ENCODE peak calls at places on chromosomes 16 and 17, in six cellular contexts. Y is fibroblast of mammary gland, F is heart left ventricle, Z is breast epithelium, P is K562, G is fibroblast of the aortic adventitia. Q is an unnamed sample.
A peak's percentile ranks its signal among the peaks of the same experiment; 100 is the strongest.

GRCh38 chr16:30786936-30787612 is at the start of gene ZNF629:
- DNase-seq in Y (peak; percentile 62), F (peak; percentile 86), Z (peak; percentile 54), P (peak; percentile 85), G (peak; percentile 74), Q (no peak)

GRCh38 chr16:19776147-19776546 is 58.1 kb downstream of the IQCK start:
- DNase-seq in Y (no peak), F (no peak), Z (no peak), P (no peak), G (no peak), Q (no peak)

GRCh38 chr16:12504312-12504711 is 299.4 kb downstream of the CPPED1 start:
- DNase-seq in Y (no peak), F (no peak), Z (no peak), P (no peak), G (no peak), Q (no peak)

GRCh38 chr16:70565053-70565452 is 41.4 kb downstream of the SF3B3 start:
- DNase-seq in Y (no peak), F (no peak), Z (no peak), P (no peak), G (no peak), Q (no peak)

GRCh38 chr16:84982434-84982833 is 28.9 kb downstream of the ZDHHC7 start:
- DNase-seq in Y (no peak), F (no peak), Z (no peak), P (peak; percentile 58), G (no peak), Q (no peak)

GRCh38 chr16:27436921-27437650 is 35.1 kb downstream of the IL21R start:
- DNase-seq in Y (no peak), F (no peak), Z (no peak), P (no peak), G (no peak), Q (no peak)

GRCh38 chr17:58666858-58667267 is 25.0 kb downstream of the TEX14 start:
- DNase-seq in Y (peak; percentile 79), F (peak; percentile 88), Z (peak; percentile 20), P (peak; percentile 80), G (peak; percentile 72), Q (no peak)

GRCh38 chr16:54178491-54178976 is 108.1 kb downstream of the IRX3 start:
- DNase-seq in Y (no peak), F (peak; percentile 27), Z (no peak), P (no peak), G (no peak), Q (no peak)

GRCh38 chr17:70767102-70767701 is 597.9 kb downstream of the KCNJ2 start:
- DNase-seq in Y (peak; percentile 44), F (no peak), Z (no peak), P (no peak), G (peak; percentile 44), Q (peak; percentile 5)

GRCh38 chr16:4240624-4241023 is 1.3 kb downstream of the SRL start:
- DNase-seq in Y (no peak), F (peak; percentile 68), Z (no peak), P (no peak), G (no peak), Q (no peak)

GRCh38 chr16:56742030-56742984 is 12.4 kb downstream of the NUP93 start:
- DNase-seq in Y (peak; percentile 87), F (no peak), Z (no peak), P (no peak), G (peak; percentile 86), Q (peak; percentile 49)

GRCh38 chr17:61368832-61369468 is 30.7 kb upstream of the TBX2 start:
- DNase-seq in Y (no peak), F (no peak), Z (no peak), P (no peak), G (no peak), Q (no peak)

GRCh38 chr17:79830763-79831366 is 8.4 kb downstream of the CBX4 start:
- DNase-seq in Y (no peak), F (no peak), Z (no peak), P (no peak), G (no peak), Q (no peak)

GRCh38 chr16:79613009-79613408 is 12.5 kb upstream of the MAF start:
- DNase-seq in Y (peak; percentile 55), F (no peak), Z (no peak), P (no peak), G (no peak), Q (no peak)

GRCh38 chr16:15811778-15812750 is 44.8 kb downstream of the MYH11 start:
- DNase-seq in Y (peak; percentile 48), F (peak; percentile 35), Z (peak; percentile 44), P (no peak), G (peak; percentile 95), Q (peak; percentile 36)

GRCh38 chr17:79993390-79994221 is 42.1 kb downstream of the TBC1D16 start:
- DNase-seq in Y (peak; percentile 93), F (peak; percentile 70), Z (peak; percentile 85), P (no peak), G (peak; percentile 92), Q (peak; percentile 96)

GRCh38 chr16:66616592-66616991 is 12.1 kb downstream of the CMTM3 start:
- DNase-seq in Y (no peak), F (no peak), Z (no peak), P (no peak), G (no peak), Q (no peak)

GRCh38 chr17:17377071-17377487 is 73.9 kb downstream of the NT5M start:
- DNase-seq in Y (no peak), F (no peak), Z (peak; percentile 53), P (no peak), G (no peak), Q (no peak)

DNA sequence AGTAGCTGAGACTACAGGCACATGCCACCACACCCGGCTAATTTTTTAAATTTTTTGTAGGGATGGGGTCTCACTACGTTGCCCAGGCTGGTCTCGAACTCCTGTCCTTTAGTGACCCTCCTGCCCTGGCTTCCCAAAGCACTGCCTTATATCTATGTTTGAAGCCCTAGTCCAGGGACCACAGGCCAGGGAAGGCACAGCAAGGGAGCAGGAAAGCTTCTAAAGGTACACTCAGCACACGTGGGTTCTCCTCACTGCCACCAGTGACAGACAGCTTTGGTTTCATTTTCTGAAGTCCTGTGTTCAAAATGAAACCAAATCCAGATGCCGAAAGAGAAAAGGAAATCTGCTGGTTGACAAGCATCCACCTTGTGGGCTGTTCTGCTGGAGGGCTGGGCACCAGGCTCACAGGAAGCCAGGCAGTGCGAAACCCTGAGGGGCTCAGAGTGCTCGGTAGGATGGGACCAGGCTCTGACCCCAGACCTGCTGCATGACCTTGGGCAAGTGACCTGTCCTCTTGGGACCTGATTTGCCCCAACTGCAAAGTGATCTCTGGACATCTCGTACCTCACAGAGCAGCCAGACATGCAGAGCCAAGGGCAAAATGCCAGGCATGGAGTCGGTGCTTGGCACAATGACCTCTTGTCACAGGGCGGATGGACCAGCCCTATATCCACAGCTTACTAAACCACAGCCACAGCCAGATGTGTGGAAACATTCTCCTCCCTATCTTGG is 2.7 kb upstream of the SOCS1 start:
- DNase-seq in Y (no peak), F (peak; percentile 56), Z (peak; percentile 66), P (no peak), G (peak; percentile 35), Q (no peak)
- H3K4me3 ChIP-seq in Y (no peak overlapping the region), F (no peak overlapping the region), Z (no peak overlapping the region), P (no peak overlapping the region), G (no peak overlapping the region), Q (no peak overlapping the region)

DNA sequence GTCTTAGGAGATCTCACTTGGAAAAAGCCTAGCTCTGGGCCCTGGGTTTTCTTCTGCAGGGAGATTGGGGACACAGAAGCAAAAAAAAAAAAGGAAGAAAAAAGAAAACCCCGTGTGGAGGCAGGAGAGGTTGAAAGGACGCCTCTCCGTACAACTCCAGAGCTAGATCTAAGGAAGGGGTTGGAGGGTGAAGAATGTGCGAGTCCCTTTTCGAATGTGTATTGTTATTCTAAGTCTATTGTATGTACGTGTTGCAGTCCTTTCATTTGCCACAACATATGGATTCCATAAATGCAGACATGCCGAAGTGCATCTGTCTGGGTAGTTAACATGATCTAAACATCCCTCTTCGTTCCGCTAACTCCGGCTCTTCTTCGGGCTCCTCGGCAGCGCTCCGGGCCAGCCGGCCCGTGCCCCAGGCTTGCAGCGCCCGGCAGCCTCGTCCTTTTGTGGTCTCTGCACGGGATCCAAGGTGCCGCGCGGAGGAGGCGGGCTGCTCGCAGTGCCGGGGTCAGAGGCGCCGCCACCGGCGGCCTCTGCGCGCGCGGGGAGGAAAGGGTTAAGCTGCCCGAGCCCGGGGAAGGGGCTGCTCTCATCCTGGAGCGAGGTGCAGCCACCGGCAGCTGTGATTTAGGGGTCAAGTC is 14.8 kb upstream of the ZFHX3 start:
- DNase-seq in Y (no peak), F (no peak), Z (no peak), P (no peak), G (no peak), Q (no peak)
- H3K4me3 ChIP-seq in Y (no peak overlapping the region), F (peak overlapping the region; percentile 20), Z (peak overlapping the region; percentile 10), P (no peak overlapping the region), G (no peak overlapping the region), Q (peak overlapping the region; percentile 21)

DNA sequence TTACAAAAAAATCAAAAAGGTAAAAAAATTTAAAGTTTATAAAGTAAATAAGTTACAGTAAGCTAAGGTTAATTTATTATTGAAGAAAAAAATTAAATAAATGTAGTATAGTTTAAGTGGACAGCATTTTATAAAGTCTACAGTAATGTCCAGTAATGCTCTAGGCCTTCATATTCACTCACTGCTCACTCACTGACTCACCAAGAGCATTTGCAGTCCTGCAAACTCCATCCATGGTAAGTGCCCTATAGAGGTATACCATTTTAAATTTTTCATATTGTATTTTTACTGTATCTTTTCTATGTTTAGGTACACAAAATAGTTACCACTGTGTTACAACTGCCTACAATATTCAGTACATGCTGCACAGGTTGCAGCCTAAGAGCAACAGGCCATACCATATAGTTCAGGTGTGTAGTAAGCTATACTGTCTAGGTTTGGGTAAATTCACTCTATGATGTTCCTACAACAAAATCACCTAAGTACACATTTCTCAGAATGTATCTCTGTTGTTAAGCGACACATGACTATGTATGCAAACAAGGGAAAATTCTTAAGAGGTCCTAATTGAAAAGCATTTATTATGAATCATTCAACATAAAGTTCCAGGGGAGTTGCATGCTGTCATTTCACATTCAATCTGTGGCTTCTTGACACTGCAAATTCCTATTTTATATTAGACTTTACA is 92.3 kb downstream of the SPAG9 start:
- DNase-seq in Y (no peak), F (no peak), Z (no peak), P (no peak), G (no peak), Q (no peak)
- H3K4me3 ChIP-seq in Y (no peak overlapping the region), F (no peak overlapping the region), Z (no peak overlapping the region), P (no peak overlapping the region), G (no peak overlapping the region), Q (no peak overlapping the region)

DNA sequence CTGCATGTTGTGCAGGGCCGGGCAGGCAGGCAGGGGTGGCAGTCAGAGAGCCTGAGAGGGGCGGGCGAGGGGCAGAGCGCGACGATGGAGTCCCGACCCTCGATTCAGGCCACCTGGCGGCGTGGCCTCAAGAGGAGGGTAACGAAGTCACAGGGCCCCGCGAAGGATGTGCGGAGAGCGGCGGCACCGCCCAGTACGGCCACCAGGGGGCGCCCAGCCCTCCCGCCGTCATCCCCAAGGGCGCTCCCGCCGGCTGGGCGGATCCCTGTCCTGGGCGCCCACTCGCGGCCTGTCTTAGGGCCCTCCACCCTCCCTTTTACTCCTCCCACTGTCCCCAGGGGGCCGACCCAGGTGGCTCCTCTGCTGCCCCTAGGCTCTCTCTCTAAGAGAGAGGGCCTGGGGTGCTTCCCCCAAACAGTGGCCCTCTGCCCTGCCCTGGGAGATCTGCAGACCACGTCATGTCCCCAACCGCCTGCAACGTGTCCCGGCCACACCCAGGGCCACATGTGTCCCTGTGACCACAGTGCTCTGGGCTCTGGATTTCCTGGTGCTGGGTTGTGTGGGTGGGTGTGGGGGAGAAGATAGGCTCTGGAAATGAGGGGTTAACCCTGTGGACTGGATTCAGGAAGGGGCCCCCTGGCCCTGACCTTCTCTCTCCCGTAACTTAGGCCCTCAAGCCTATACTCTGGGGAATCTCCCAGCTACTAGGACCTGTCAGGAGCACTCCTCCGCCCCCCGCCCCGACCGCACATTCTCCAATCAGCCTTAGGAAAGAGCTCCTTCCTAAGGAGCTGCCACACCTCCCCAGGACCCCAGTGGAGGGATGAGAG is 5.9 kb downstream of the DPEP2 start:
- DNase-seq in Y (peak; percentile 62), F (peak; percentile 83), Z (peak; percentile 28), P (peak; percentile 96), G (peak; percentile 59), Q (peak; percentile 6)
- H3K4me3 ChIP-seq in Y (peak overlapping the region; percentile 12), F (peak overlapping the region; percentile 3), Z (peak overlapping the region; percentile 28), P (peak overlapping the region; percentile 3), G (peak overlapping the region; percentile 40), Q (peak overlapping the region; percentile 31)